ENCODE peak calls at places on chromosomes 4 and X, in five cellular contexts. Z is neural progenitor cell, P is H1, Y is colonic mucosa, C is mesendoderm. F is an unnamed sample. For H3K36me3, the result is how much of the 10 kb centered on the place peaks cover.

GRCh38 chrX:10579018-10579752 is 41.2 kb downstream of the MID1 start:
- DNase-seq in Z (no peak), P (no peak), Y (no peak), C (peak), F (no peak)

GRCh38 chr4:15479089-15479912 is 9.6 kb downstream of the CC2D2A start:
- DNase-seq in Z (peak), P (peak), Y (peak), C (peak), F (peak)

GRCh38 chrX:34866636-34867035 is 76.0 kb upstream of the FAM47B start:
- DNase-seq in Z (no peak), P (no peak), Y (no peak), C (no peak), F (no peak)

GRCh38 chr4:172791841-172792240 is 376.8 kb upstream of the GALNT7 start:
- DNase-seq in Z (no peak), P (no peak), Y (no peak), C (no peak), F (no peak)

GRCh38 chr4:10664408-10664807 is 20.2 kb downstream of the CLNK start:
- DNase-seq in Z (no peak), P (no peak), Y (no peak), C (no peak), F (no peak)

GRCh38 chr4:173448103-173448502 is 49.2 kb upstream of the SCRG1 start:
- DNase-seq in Z (no peak), P (no peak), Y (no peak), C (no peak), F (no peak)

GRCh38 chr4:83876047-83876446 is 340.1 kb downstream of the GPAT3 start:
- DNase-seq in Z (peak), P (no peak), Y (no peak), C (peak), F (no peak)

GRCh38 chr4:184807261-184807660 is 18.5 kb downstream of the ACSL1 start:
- DNase-seq in Z (no peak), P (no peak), Y (no peak), C (no peak), F (no peak)

GRCh38 chr4:144583658-144584057 is 62.3 kb upstream of the HHIP start:
- DNase-seq in Z (no peak), P (no peak), Y (no peak), C (no peak), F (no peak)

GRCh38 chrX:65696613-65697012 is 29.2 kb downstream of the MSN start:
- DNase-seq in Z (no peak), P (no peak), Y (no peak), C (no peak), F (no peak)

GRCh38 chr4:39324897-39325613 is 41.1 kb downstream of the RFC1 start:
- DNase-seq in Z (no peak), P (no peak), Y (no peak), C (no peak), F (no peak)

GRCh38 chr4:156779774-156780173 is 191.8 kb downstream of the PDGFC start:
- DNase-seq in Z (no peak), P (no peak), Y (no peak), C (peak), F (no peak)

GRCh38 chrX:1813809-1814208 is 198.9 kb downstream of the ASMT start:
- DNase-seq in Z (no peak), P (no peak), Y (no peak), C (no peak), F (no peak)

GRCh38 chr4:122224348-122224747 is 72.2 kb downstream of the BLTP1 start:
- DNase-seq in Z (peak), P (no peak), Y (peak), C (peak), F (no peak)

GRCh38 chr4:24850669-24851068 is 55.3 kb downstream of the SOD3 start:
- DNase-seq in Z (no peak), P (no peak), Y (no peak), C (peak), F (no peak)

GRCh38 chrX:15855562-15856256 is 1.1 kb upstream of the AP1S2 start:
- DNase-seq in Z (peak), P (no peak), Y (no peak), C (no peak), F (no peak)

GRCh38 chr4:168695288-168695687 is 198.4 kb downstream of the PALLD start:
- DNase-seq in Z (no peak), P (no peak), Y (no peak), C (no peak), F (no peak)

GRCh38 chrX:24465524-24465850 is 401 bp downstream of the PDK3 start:
- DNase-seq in Z (no peak), P (no peak), Y (no peak), C (no peak), F (no peak)
- H3K9ac ChIP-seq in Z (peak), P (peak), Y (peak), C (peak), F (peak)

GRCh38 chr4:2643555-2643954 is 107.1 kb downstream of the FAM193A start:
- DNase-seq in Z (no peak), P (no peak), Y (no peak), C (no peak), F (no peak)
- H3K36me3 ChIP-seq in Z (under half), P (under half), Y (under half), C (under half), F (half or more)

GRCh38 chr4:43112139-43112538 is 219.6 kb downstream of the GRXCR1 start:
- DNase-seq in Z (no peak), P (no peak), Y (no peak), C (no peak), F (no peak)
- H3K9ac ChIP-seq in Z (no peak), P (no peak), Y (no peak), C (no peak), F (no peak)

GRCh38 chr4:108010167-108010566 is 20.5 kb downstream of the HADH start:
- DNase-seq in Z (no peak), P (no peak), Y (no peak), C (no peak), F (no peak)
- H3K36me3 ChIP-seq in Z (under half), P (under half), Y (under half), C (under half), F (under half)

GRCh38 chrX:48937065-48937907 is 18.5 kb upstream of the PIM2 start:
- DNase-seq in Z (peak), P (no peak), Y (peak), C (peak), F (no peak)
- H3K9ac ChIP-seq in Z (no peak), P (no peak), Y (no peak), C (peak), F (peak)

DNA sequence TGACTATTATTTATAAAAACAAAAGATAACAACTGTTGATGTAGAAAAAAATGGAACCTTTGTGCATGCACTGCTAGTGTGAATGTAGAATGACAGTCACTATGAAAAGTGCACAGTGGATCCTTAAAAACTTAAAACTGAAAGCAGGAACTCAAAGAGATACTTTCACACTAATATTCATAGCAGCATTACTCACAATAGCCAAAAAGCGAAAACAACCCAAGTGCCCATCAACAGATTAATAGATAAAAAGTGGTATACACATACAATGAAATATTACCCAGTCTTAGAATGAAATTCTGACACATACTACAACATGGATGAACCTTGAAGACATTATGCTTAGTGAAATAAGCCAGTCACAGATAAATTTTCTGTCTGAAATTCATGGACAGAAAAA is 23.8 kb downstream of the CENPC start:
- DNase-seq in Z (no peak), P (no peak), Y (no peak), C (no peak), F (no peak)
- H3K36me3 ChIP-seq in Z (under half), P (under half), Y (under half), C (under half), F (under half)

GRCh38 chr4:165330071-165330470 is 2.6 kb downstream of the MSMO1 start:
- DNase-seq in Z (no peak), P (no peak), Y (no peak), C (no peak), F (no peak)

GRCh38 chr4:165331316-165331715 is 3.8 kb downstream of the MSMO1 start:
- DNase-seq in Z (no peak), P (no peak), Y (no peak), C (no peak), F (no peak)

GRCh38 chr4:165330666-165331065 is 3.2 kb downstream of the MSMO1 start:
- DNase-seq in Z (no peak), P (no peak), Y (no peak), C (no peak), F (no peak)

GRCh38 chr4:165331823-165332222 is 4.4 kb downstream of the MSMO1 start:
- DNase-seq in Z (peak), P (no peak), Y (no peak), C (no peak), F (no peak)

GRCh38 chr4:165332502-165332901 is 5.0 kb downstream of the MSMO1 start:
- DNase-seq in Z (no peak), P (no peak), Y (no peak), C (no peak), F (no peak)
- H3K9ac ChIP-seq in Z (no peak), P (peak), Y (no peak), C (peak), F (no peak)

GRCh38 chr4:147837854-147838253 is 106.0 kb downstream of the ARHGAP10 start:
- DNase-seq in Z (no peak), P (no peak), Y (no peak), C (no peak), F (no peak)

GRCh38 chr4:147840846-147841732 is 109.2 kb downstream of the ARHGAP10 start:
- DNase-seq in Z (no peak), P (no peak), Y (no peak), C (no peak), F (no peak)

GRCh38 chr4:147839200-147839599 is 107.3 kb downstream of the ARHGAP10 start:
- DNase-seq in Z (no peak), P (no peak), Y (no peak), C (no peak), F (no peak)

GRCh38 chr4:147837435-147837834 is 105.5 kb downstream of the ARHGAP10 start:
- DNase-seq in Z (peak), P (no peak), Y (no peak), C (peak), F (no peak)

DNA sequence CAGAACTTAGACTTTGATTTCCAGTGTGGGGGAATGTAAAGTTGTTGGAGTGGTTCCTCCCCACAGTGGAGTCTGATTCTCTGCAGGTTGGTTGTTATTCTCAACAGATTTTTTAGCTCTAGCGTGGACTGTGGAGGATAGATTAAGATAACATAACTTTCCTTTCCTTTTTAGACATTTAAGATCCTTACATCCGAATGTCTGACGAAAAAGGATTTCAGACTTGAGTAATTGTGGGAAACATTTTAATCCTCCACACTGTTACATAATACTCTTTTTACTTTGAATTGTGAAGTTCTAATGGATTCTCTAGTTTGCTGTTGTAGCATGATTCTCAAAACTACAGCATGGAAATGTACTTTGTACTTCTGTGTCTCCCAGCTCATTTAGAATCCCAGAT is 107.8 kb downstream of the ARHGAP10 start:
- DNase-seq in Z (no peak), P (no peak), Y (no peak), C (no peak), F (no peak)
- H3K36me3 ChIP-seq in Z (under half), P (under half), Y (under half), C (under half), F (under half)

DNA sequence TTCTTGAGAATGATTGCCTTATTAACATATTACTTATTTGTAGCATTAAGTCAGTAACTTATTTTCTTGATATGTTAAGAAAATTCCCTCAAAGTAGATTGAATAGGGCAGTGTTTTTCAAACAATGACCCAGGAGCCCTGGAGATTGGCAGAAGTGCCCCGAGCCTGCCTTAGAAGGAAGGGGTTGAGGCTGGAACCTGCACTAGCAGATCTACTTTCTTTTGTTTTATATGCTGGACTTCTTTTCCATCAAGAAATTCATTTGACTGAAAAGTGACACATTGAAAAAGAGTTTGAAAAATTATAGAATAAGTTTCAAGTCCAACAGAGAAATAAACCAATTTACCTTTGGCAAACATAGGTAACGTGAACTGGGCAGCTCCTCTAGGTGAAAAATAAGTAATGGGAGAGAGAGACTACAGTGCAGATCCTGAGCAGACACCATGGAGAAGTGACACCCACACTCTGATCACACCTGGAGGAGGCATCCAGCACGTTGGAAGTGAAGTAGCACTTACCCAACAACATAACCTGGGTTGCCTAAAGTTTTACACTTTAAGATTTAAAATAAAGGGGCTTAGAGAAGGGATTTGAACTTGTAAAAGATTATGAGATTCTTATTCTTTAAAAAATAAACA is 18.6 kb downstream of the ARSJ start:
- DNase-seq in Z (no peak), P (no peak), Y (no peak), C (no peak), F (no peak)
- H3K9ac ChIP-seq in Z (no peak), P (no peak), Y (no peak), C (no peak), F (no peak)

GRCh38 chr4:74975082-74975481 is 42.2 kb downstream of the PARM1 start:
- DNase-seq in Z (no peak), P (no peak), Y (no peak), C (no peak), F (no peak)
- H3K36me3 ChIP-seq in Z (under half), P (under half), Y (under half), C (under half), F (under half)

F was measured in NT2/D1.